ENCODE peak calls at places on chromosomes 11 and 22, in four cellular contexts. T is HCT116, S is Panc1, U is prostate gland. L is an unnamed sample.
A peak's percentile ranks its signal among the peaks of the same experiment; 100 is the strongest.

GRCh38 chr22:20607157-20607907 is 99.9 kb downstream of the MED15 start:
- DNase-seq in S (no peak), U (no peak), T (no peak), L (no peak)

GRCh38 chr22:29479417-29480261 is at the start of gene NEFH:
- DNase-seq in U (no peak), S (no peak), T (no peak), L (no peak)

GRCh38 chr11:92979176-92979575 is 9.7 kb downstream of the MTNR1B start:
- DNase-seq in U (no peak), S (no peak), T (no peak), L (no peak)

GRCh38 chr11:134947556-134947955 is 535.5 kb upstream of the B3GAT1 start:
- DNase-seq in S (no peak), U (no peak), T (no peak), L (no peak)

GRCh38 chr11:69278091-69278867 is 15.7 kb upstream of the MYEOV start:
- DNase-seq in S (no peak), T (no peak), U (peak; percentile 85), L (no peak)

GRCh38 chr11:862704-863388 is 20.2 kb downstream of the TSPAN4 start:
- DNase-seq in S (no peak), T (no peak), U (no peak), L (no peak)

GRCh38 chr11:77449060-77449521 is 24.8 kb downstream of the PAK1 start:
- DNase-seq in S (no peak), U (no peak), T (no peak), L (no peak)

GRCh38 chr11:114478768-114479167 is 39.5 kb downstream of the REXO2 start:
- DNase-seq in U (no peak), T (no peak), S (no peak), L (no peak)

GRCh38 chr11:47220401-47220821 is 5.6 kb downstream of the DDB2 start:
- DNase-seq in S (peak; percentile 76), T (no peak), U (no peak), L (no peak)

GRCh38 chr22:37501610-37502341 is 15.6 kb upstream of the MFNG start:
- DNase-seq in T (no peak), U (peak; percentile 82), S (no peak), L (no peak)

GRCh38 chr11:126354631-126355323 is 709 bp upstream of the ST3GAL4 start:
- DNase-seq in U (no peak), T (no peak), S (no peak), L (peak; percentile 53)

GRCh38 chr11:77151804-77152513 is 23.9 kb downstream of the MYO7A start:
- DNase-seq in U (no peak), S (no peak), T (no peak), L (no peak)

GRCh38 chr11:17743026-17743807 is 8.6 kb downstream of the KCNC1 start:
- DNase-seq in S (no peak), T (no peak), U (no peak), L (no peak)

GRCh38 chr22:21921729-21922128 is 30.9 kb downstream of the PPM1F start:
- DNase-seq in T (no peak), S (no peak), U (no peak), L (no peak)

GRCh38 chr11:68978931-68979591 is 1.7 kb downstream of the MRGPRD start:
- DNase-seq in S (no peak), T (no peak), U (no peak), L (peak; percentile 55)

DNA sequence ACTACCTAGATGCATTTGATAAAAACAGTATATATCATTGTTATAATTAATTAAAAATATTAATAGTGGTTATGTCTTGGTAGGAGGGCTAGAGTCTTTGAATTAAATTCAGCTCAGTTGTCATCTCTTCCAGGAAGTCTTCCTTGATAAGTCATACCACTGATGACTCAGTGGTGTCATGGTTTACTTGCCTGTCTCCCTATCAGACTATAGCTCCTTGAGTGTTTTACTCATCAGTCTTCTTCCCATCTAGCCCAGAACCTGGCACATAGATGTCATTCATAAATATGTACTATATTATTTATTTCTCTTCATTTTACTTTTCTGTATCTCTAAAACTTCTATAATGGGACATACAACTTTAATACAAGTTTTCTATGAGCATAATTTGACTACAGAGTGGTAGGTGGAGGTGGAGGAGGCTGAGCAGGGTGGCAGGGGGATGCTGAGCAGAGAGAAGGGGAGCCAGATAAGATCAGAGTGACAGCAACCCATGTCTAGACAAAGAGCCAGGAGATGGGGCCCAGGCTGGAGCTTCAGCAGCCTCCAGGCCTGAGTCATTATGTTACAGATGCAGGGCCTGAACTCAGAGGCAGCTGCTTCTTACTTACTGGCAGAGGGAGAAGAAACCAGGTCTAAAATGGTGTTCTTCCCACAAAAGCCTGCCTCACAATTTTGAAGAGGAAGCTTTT is 82.3 kb upstream of the PHOX2A start:
- DNase-seq in U (no peak), T (no peak), S (no peak), L (no peak)
- TF ChIP-seq POLR2AphosphoS5 in U (no peak), T (no peak), S (no peak), L (no peak)

DNA sequence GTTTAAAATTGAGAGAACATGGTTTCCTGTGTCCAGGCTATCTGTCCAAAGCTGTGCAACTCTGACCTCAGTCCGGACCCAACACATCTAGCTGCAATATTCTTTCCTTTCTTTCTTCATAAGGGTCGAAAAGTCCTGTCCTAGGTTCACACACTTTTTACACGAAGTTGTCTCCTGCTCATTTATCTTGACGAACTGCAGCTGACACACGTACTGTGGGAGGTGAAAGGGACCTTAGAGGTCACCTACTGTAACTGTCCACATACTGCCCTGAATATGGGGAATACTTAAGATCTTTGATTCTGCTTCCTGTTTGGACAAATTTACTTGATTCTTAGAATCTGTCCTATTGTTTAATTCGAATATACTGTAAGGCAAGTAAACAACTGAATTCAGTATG is 105.9 kb downstream of the CCDC83 start:
- DNase-seq in U (no peak), T (no peak), S (no peak), L (no peak)
- H3K36me3 ChIP-seq in U (no peaks in the 10 kb centered on the region), T (no peaks in the 10 kb centered on the region), S (peaks cover 13% of the 10 kb centered on the region), L (no peaks in the 10 kb centered on the region)

GRCh38 chr11:46130286-46130937 is 9.2 kb upstream of the PHF21A start:
- DNase-seq in T (no peak), U (no peak), S (no peak), L (no peak)

GRCh38 chr11:46129133-46129532 is 7.9 kb upstream of the PHF21A start:
- DNase-seq in T (no peak), S (no peak), U (no peak), L (no peak)

GRCh38 chr11:46125284-46125683 is 4.0 kb upstream of the PHF21A start:
- DNase-seq in U (no peak), T (no peak), S (no peak), L (no peak)

GRCh38 chr11:46122955-46123354 is 1.7 kb upstream of the PHF21A start:
- DNase-seq in U (no peak), S (no peak), T (no peak), L (no peak)

GRCh38 chr11:46127150-46127638 is 5.9 kb upstream of the PHF21A start:
- DNase-seq in U (no peak), S (no peak), T (peak; percentile 84), L (no peak)
- TF ChIP-seq POLR2AphosphoS5 in U (no peak), S (no peak), T (peak; percentile 64), L (no peak)

DNA sequence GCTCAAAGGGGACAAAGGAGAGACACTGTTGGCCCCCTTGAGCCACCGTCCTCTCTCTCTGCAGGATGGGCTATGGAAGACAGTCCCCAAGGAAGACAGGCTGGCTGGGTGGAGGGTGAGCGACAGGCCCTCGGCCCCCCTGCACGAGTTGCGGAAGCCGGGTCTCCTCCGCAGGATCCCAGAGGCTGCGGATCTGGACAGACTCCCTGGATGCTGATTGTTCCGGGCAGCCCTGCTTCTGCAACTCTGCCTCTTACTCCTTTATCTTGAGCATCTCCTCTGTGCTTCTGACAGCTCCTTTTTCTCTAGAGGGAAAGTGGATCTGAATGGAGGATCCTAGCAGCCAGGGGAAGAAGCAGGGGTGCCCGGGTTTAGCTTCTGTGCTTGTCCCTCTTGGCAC is 565.0 kb downstream of the BUD13 start:
- DNase-seq in U (no peak), S (no peak), T (no peak), L (no peak)
- H3K36me3 ChIP-seq in U (no peaks in the 10 kb centered on the region), S (no peaks in the 10 kb centered on the region), T (no peaks in the 10 kb centered on the region), L (no peaks in the 10 kb centered on the region)

L was measured in sigmoid colon.